ENCODE peak calls at places on chromosomes 5 and 9, in six cellular contexts. C is H1, R is HepG2, W is HCT116, H is GM12878, I is K562. F is an unnamed sample.

GRCh38 chr9:98429613-98430012 is 174.2 kb upstream of the TBC1D2 start:
- DNase-seq in R (no peak), I (no peak), W (no peak), H (no peak), C (no peak), F (no peak)

GRCh38 chr5:133811168-133811567 is 157.3 kb downstream of the C5orf15 start:
- DNase-seq in W (no peak), H (no peak), C (no peak), I (no peak), R (no peak), F (no peak)

GRCh38 chr9:16361939-16362338 is 508.5 kb downstream of the BNC2 start:
- DNase-seq in W (no peak), I (no peak), R (no peak), H (no peak), C (no peak), F (no peak)

GRCh38 chr5:126878624-126879023 is 101.7 kb downstream of the LMNB1 start:
- DNase-seq in I (no peak), R (no peak), C (no peak), W (no peak), H (no peak), F (no peak)

GRCh38 chr5:148179234-148179824 is 11.0 kb downstream of the SPINK14 start:
- DNase-seq in C (no peak), I (no peak), H (peak), W (peak), R (peak), F (no peak)

GRCh38 chr9:89317282-89317681 is 1.0 kb upstream of the SECISBP2 start:
- DNase-seq in R (no peak), C (no peak), I (no peak), W (no peak), H (no peak), F (no peak)

GRCh38 chr5:175658299-175659145 is 651 bp downstream of the HRH2 start:
- DNase-seq in I (no peak), H (no peak), C (no peak), R (no peak), W (no peak), F (peak)

GRCh38 chr5:132729896-132730295 is 7.5 kb downstream of the KIF3A start:
- DNase-seq in R (no peak), W (no peak), I (no peak), C (no peak), H (no peak), F (no peak)

GRCh38 chr5:56429110-56429561 is 196.0 kb upstream of the ANKRD55 start:
- DNase-seq in I (no peak), C (no peak), W (no peak), H (no peak), R (peak), F (no peak)

GRCh38 chr5:22627029-22627428 is 226.1 kb downstream of the CDH12 start:
- DNase-seq in W (no peak), I (no peak), H (no peak), R (no peak), C (no peak), F (no peak)

GRCh38 chr9:86807577-86807976 is 139.7 kb downstream of the GAS1 start:
- DNase-seq in W (no peak), I (no peak), H (no peak), C (no peak), R (no peak), F (peak)

GRCh38 chr9:124894741-124895170 is 32.8 kb downstream of the ARPC5L start:
- DNase-seq in W (peak), I (no peak), C (no peak), H (no peak), R (peak), F (peak)

GRCh38 chr5:135493406-135494180 is 41.4 kb upstream of the TIFAB start:
- DNase-seq in C (no peak), R (no peak), I (no peak), W (peak), H (no peak), F (no peak)

GRCh38 chr5:175447571-175447970 is 3.6 kb upstream of the DRD1 start:
- DNase-seq in H (no peak), I (no peak), C (no peak), R (no peak), W (no peak), F (no peak)

GRCh38 chr9:95436416-95436815 is 80.4 kb downstream of the PTCH1 start:
- DNase-seq in H (no peak), C (no peak), R (no peak), I (no peak), W (no peak), F (no peak)

GRCh38 chr5:65823174-65823573 is 101.2 kb downstream of the NLN start:
- DNase-seq in I (no peak), W (peak), C (no peak), H (no peak), R (no peak), F (no peak)

GRCh38 chr5:74336286-74336685 is 304.2 kb downstream of the ENC1 start:
- DNase-seq in H (no peak), W (no peak), R (no peak), I (no peak), C (no peak), F (peak)

GRCh38 chr9:38039090-38039906 is 29.7 kb downstream of the SHB start:
- DNase-seq in I (peak), C (no peak), R (no peak), W (peak), H (no peak), F (no peak)

GRCh38 chr5:74514888-74515551 is 125.5 kb downstream of the ENC1 start:
- DNase-seq in C (no peak), R (peak), I (no peak), W (no peak), H (no peak), F (no peak)

GRCh38 chr5:128681764-128682664 is 144.0 kb upstream of the FBN2 start:
- DNase-seq in W (peak), I (no peak), C (no peak), R (no peak), H (no peak), F (peak)

GRCh38 chr9:80144856-80145255 is 573.1 kb downstream of the TLE4 start:
- DNase-seq in W (no peak), I (no peak), C (no peak), R (no peak), H (no peak), F (no peak)

GRCh38 chr5:161096006-161096405 is 244.0 kb upstream of the ATP10B start:
- DNase-seq in H (no peak), W (no peak), C (no peak), R (peak), I (no peak), F (no peak)

GRCh38 chr9:137783521-137783920 is 94.1 kb upstream of the CACNA1B start:
- DNase-seq in I (no peak), R (no peak), W (no peak), H (no peak), C (no peak), F (no peak)

GRCh38 chr5:158124606-158125316 is 265.8 kb upstream of the CLINT1 start:
- DNase-seq in I (no peak), W (no peak), C (no peak), H (no peak), R (no peak), F (no peak)

GRCh38 chr5:167049043-167049663 is 1242.3 kb upstream of the WWC1 start:
- DNase-seq in W (peak), I (peak), C (no peak), R (peak), H (no peak), F (peak)

GRCh38 chr9:70352802-70353201 is 61.7 kb downstream of the KLF9 start:
- DNase-seq in C (no peak), W (no peak), H (no peak), I (peak), R (no peak), F (no peak)

GRCh38 chr5:36301858-36302603 is at the start of gene RANBP3L:
- DNase-seq in W (no peak), C (no peak), I (no peak), R (no peak), H (no peak), F (no peak)

GRCh38 chr5:169416583-169417196 is 115.8 kb upstream of the SLIT3 start:
- DNase-seq in H (peak), W (no peak), R (no peak), C (no peak), I (no peak), F (no peak)

GRCh38 chr5:151081426-151082273 is 816 bp upstream of the TNIP1 start:
- DNase-seq in R (peak), I (no peak), H (no peak), W (no peak), C (no peak), F (no peak)

GRCh38 chr5:112005533-112005926 is 248.5 kb upstream of the NREP start:
- DNase-seq in R (no peak), C (no peak), W (no peak), H (no peak), I (no peak), F (no peak)

GRCh38 chr9:126673689-126674364 is 60.1 kb downstream of the LMX1B start:
- DNase-seq in I (no peak), H (no peak), W (no peak), C (no peak), R (peak), F (peak)

GRCh38 chr9:137195525-137196220 is 4.9 kb downstream of the TPRN start:
- DNase-seq in I (no peak), H (no peak), W (no peak), C (no peak), R (no peak), F (no peak)

GRCh38 chr9:129666575-129666974 is 1.1 kb downstream of the PRRX2 start:
- DNase-seq in C (no peak), I (no peak), W (no peak), R (no peak), H (no peak), F (no peak)

GRCh38 chr5:9838906-9839305 is 208.8 kb upstream of the TAS2R1 start:
- DNase-seq in R (no peak), H (no peak), C (no peak), I (no peak), W (no peak), F (no peak)

GRCh38 chr9:38311382-38312270 is 80.9 kb upstream of the ALDH1B1 start:
- DNase-seq in I (no peak), R (peak), C (no peak), H (no peak), W (no peak), F (no peak)

GRCh38 chr5:67267522-67268232 is 71.1 kb upstream of the CD180 start:
- DNase-seq in R (no peak), W (no peak), I (no peak), H (no peak), C (no peak), F (no peak)

GRCh38 chr5:173016069-173016455 is 32.5 kb downstream of the ATP6V0E1 start:
- DNase-seq in H (no peak), R (no peak), W (no peak), C (no peak), I (no peak), F (peak)

GRCh38 chr5:59562756-59563389 is 330.7 kb downstream of the PDE4D start:
- DNase-seq in R (peak), C (peak), H (peak), W (no peak), I (no peak), F (peak)
- TF ChIP-seq SP1 in R (no peak), C (peak), H (no peak), W (no peak), I (no peak), F (no peak)

DNA sequence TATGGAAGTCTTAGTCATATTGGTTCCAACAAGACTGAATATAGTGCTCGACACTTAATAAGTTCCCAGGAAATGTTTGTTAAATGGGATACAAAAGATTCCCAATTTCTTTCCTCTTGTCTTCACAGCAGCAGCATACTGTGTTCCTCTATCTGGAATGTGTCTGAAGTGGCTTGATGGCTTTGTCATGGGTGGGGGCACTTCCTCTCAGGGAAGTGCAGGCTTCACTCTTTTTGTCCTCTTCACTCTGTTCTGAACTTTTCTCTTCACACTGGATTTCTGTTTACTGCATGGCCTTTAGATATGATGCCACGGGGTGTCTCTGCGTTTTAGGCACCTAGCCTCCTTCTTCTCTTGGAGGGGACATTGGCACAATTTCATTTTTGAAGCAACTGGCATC is 127.7 kb upstream of the C9orf72 start:
- DNase-seq in W (no peak), C (no peak), I (no peak), H (no peak), R (no peak), F (no peak)
- TF ChIP-seq ATF3 in W (no peak), C (no peak), I (no peak), H (no peak), R (no peak), F (no peak)

DNA sequence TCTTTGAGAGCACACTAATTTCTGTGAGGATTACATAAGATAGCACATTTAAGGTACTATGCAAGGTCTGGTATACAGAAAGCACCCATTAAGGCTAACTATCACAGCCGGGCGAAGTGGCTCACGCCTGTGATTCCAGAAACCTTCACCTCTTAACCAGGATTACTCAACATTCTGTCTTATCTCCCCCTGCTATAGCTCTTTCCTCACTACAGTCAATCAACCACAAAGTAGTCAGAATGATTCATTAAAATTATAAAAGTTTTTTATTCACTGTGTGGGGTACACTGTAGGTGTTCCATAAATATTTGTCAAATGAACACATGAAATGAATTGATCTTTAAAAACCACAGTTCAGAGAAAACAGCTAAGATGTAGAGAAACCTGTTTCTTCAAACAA is 48.7 kb downstream of the CHD1 start:
- DNase-seq in C (no peak), I (no peak), H (no peak), W (no peak), R (no peak), F (no peak)
- TF ChIP-seq SP1 in C (no peak), I (no peak), H (no peak), W (no peak), R (no peak), F (no peak)

GRCh38 chr5:81006955-81007636 is 46.9 kb downstream of the RASGRF2 start:
- DNase-seq in R (no peak), I (no peak), W (no peak), H (no peak), C (no peak), F (no peak)
- TF ChIP-seq ATF3 in R (no peak), I (no peak), W (no peak), H (no peak), C (no peak), F (no peak)

GRCh38 chr9:28762167-28762566 is 1188.9 kb upstream of the C9orf72 start:
- DNase-seq in H (no peak), C (no peak), W (no peak), R (no peak), I (no peak), F (no peak)

GRCh38 chr9:28758971-28759370 is 1185.7 kb upstream of the C9orf72 start:
- DNase-seq in I (no peak), W (no peak), H (no peak), R (no peak), C (no peak), F (no peak)

DNA sequence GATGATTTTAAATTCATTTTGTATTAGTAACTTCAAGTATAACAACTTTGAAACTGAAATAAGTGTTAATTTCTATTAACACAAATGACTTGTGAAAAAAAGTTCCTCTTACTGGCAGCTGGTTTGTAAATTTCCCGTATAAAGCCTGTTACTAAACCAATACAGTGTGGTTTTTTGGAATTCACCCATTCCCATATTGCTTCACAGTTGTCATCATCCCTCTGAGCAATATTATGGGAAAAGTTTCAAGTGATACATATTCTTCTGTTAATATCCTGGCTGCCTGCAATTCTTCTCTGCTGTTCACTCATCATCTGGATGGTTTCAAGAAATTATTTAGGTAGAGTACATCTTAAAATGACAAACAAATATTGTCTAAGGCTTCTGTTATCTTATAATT is 1185.1 kb upstream of the C9orf72 start:
- DNase-seq in H (no peak), I (no peak), R (no peak), W (no peak), C (no peak), F (no peak)
- TF ChIP-seq SP1 in H (no peak), I (no peak), R (no peak), W (no peak), C (no peak), F (no peak)

GRCh38 chr9:90330215-90330614 is 312.4 kb downstream of the DIRAS2 start:
- DNase-seq in C (no peak), I (no peak), W (no peak), R (no peak), H (no peak), F (no peak)

GRCh38 chr9:90331826-90332575 is 310.6 kb downstream of the DIRAS2 start:
- DNase-seq in W (no peak), I (no peak), C (no peak), H (no peak), R (no peak), F (no peak)

DNA sequence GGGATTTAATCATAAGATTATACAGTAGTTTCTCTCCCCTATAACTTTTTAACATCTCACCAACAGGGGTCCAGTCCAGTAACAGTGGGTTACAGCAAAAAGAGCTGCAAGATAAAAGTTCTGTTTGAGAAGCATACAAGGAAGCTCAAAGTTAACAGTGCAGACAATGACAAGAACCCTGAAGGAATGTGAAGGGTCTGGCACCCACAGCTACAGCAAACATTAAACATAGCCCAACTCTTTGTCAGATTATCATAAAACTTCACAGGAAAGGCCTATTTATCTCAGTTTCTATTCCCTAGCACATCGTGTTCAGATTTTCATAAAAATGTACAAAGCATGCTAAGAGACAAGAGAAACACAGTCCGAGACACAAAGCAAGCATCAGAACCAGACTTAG is 309.4 kb downstream of the DIRAS2 start:
- DNase-seq in W (no peak), C (no peak), H (no peak), R (no peak), I (no peak), F (no peak)
- TF ChIP-seq ATF3 in W (no peak), C (no peak), H (no peak), R (no peak), I (no peak), F (no peak)

DNA sequence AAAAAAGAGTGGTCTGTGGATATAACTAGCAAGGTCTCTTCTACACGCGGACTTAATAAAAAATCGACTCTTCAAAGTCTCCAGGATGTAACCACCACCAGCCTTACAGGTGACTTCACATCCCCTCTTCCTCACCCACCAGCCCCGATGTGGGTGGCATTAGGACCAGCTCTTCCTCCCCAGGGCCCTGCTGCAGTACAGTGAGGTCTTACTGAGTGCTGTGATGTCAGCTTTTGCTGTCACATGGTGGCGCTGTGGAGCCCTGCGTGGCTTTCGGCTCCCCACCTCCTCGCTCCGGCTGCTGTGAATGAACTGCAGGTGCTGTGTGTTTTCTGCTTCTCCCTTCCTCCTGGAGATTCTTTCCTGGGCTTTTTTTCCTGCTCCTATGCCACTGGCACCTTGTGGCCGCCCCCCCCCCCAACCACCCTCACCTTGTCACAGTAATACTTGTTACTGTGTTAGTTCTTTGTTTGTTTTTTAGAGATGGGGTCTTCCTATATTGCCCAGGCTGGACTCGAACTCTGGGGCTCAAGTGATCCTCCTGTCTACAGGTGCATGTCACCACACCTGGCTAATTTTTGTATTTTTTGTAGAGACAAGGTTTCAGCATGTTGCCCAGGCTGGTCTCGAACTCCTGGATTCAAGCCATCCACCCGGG is 15.8 kb upstream of the RAPGEF1 start:
- DNase-seq in C (peak), W (peak), I (peak), R (peak), H (no peak), F (peak)
- TF ChIP-seq SP1 in C (no peak), W (no peak), I (no peak), R (no peak), H (no peak), F (no peak)

DNA sequence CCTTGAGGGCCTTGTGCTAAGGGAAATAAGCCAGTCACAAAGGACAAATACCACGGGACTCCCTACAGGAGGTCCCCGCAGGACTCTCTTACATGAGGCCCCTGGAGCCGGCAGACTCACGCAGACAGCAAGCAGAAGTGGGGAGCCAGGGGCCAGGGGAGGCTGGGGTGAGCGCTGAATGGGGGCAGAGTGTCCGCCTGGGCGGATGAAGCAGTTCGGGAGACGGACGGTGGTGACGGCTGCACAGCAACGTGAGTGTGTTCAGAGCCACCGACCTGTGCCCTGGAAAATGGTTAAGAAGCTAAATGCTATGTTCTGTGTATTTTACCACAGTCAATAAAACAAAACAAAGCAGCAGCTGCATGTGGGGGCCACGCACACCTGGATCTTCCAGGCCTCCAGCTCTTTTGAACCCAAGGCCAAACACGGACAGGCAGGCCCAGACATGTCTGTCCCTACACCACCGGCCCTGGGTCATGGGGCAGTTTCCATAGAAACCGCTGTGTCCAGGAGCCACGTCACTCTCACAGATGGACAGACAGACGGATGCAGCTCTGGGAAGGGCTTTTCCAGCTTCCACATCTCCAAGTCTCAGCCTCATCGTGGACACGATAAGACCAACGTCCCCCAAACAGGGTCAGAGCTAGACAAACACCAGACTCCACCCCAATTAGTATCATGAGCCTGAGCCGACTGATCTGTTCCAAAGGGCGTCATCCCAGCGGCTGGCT is 103.9 kb downstream of the VAV2 start:
- DNase-seq in R (peak), W (no peak), I (peak), H (no peak), C (no peak), F (no peak)
- TF ChIP-seq ATF3 in R (no peak), W (no peak), I (no peak), H (no peak), C (no peak), F (no peak)

F was measured in WTC11.